ENCODE peak calls at places on chromosomes 4 and X, in six cellular contexts. J is HCT116, O is left ventricle myocardium inferior, R is kidney epithelial cell, C is GM23338, H is H7. X is an unnamed sample.

GRCh38 chrX:139877710-139878414 is 55.0 kb downstream of the ATP11C start:
- DNase-seq in O (no peak), C (no peak), H (no peak), J (no peak), R (no peak), X (peak; percentile 43)

GRCh38 chrX:46961574-46962279 is 49.5 kb downstream of the JADE3 start:
- DNase-seq in R (no peak), O (no peak), C (peak; percentile 5), H (no peak), J (no peak), X (no peak)

GRCh38 chrX:19462879-19463278 is 52.4 kb downstream of the MAP3K15 start:
- DNase-seq in R (no peak), H (no peak), J (no peak), C (no peak), O (no peak), X (no peak)

GRCh38 chr4:14695411-14695810 is 306.9 kb upstream of the CPEB2 start:
- DNase-seq in J (no peak), R (no peak), O (no peak), H (no peak), C (no peak), X (no peak)

GRCh38 chrX:12702509-12703091 is 88.6 kb upstream of the PRPS2 start:
- DNase-seq in R (no peak), H (peak; percentile 16), C (peak; percentile 58), O (no peak), J (peak; percentile 3), X (no peak)

GRCh38 chr4:181701219-181701618 is 542.0 kb upstream of the TENM3 start:
- DNase-seq in C (no peak), O (no peak), R (no peak), J (no peak), H (no peak), X (no peak)

GRCh38 chr4:100103671-100104070 is 86.6 kb downstream of the DDIT4L start:
- DNase-seq in H (no peak), J (no peak), O (no peak), C (no peak), R (no peak), X (no peak)

GRCh38 chr4:173998471-173999144 is 284.9 kb downstream of the FBXO8 start:
- DNase-seq in C (no peak), O (no peak), J (no peak), R (no peak), H (no peak), X (no peak)

GRCh38 chr4:159248383-159249178 is 145.7 kb downstream of the RAPGEF2 start:
- DNase-seq in J (no peak), O (no peak), H (no peak), C (no peak), R (no peak), X (no peak)

GRCh38 chr4:87419578-87420249 is 2.7 kb upstream of the NUDT9 start:
- DNase-seq in C (no peak), O (no peak), J (no peak), H (no peak), R (no peak), X (no peak)

GRCh38 chrX:74902806-74903205 is 22.4 kb downstream of the NEXMIF start:
- DNase-seq in J (no peak), H (no peak), C (peak; percentile 0), O (no peak), R (no peak), X (no peak)

GRCh38 chr4:27366424-27366823 is 505.8 kb downstream of the STIM2 start:
- DNase-seq in C (no peak), H (no peak), J (no peak), R (no peak), O (no peak), X (no peak)

GRCh38 chrX:56564921-56565861 is 1.8 kb downstream of the UBQLN2 start:
- DNase-seq in O (no peak), C (peak; percentile 1), R (no peak), J (no peak), H (peak; percentile 11), X (no peak)

GRCh38 chr4:10157478-10158354 is 41.1 kb upstream of the WDR1 start:
- DNase-seq in R (peak; percentile 28), J (peak; percentile 73), H (peak; percentile 87), C (peak; percentile 89), O (peak; percentile 33), X (peak; percentile 15)

GRCh38 chr4:88870428-88870827 is 172.8 kb upstream of the NAP1L5 start:
- DNase-seq in C (no peak), J (no peak), R (no peak), O (no peak), H (no peak), X (no peak)

GRCh38 chr4:153651041-153651960 is 32.8 kb upstream of the TLR2 start:
- DNase-seq in J (no peak), C (no peak), R (no peak), H (no peak), O (peak; percentile 49), X (no peak)

DNA sequence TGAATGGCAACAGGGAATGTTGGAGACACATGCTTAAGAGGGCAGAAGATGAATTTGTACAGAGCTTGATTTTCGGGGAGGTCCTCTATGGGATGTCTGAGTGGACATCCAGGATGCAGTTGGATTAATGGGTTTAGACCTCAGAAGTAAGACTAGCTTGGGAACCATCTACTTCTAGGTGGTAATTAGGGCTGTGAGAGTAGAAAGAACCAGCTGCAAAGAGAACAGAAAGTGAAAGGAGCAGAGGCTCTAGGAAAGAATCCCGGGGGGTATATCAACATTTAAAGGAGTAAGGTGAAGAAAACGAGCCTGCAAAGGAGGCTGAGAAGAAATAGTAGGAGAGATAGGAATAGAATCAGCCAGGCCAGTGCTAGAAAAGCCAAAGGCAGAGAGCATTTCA is 29.0 kb upstream of the NKRF start:
- DNase-seq in H (no peak), C (no peak), J (no peak), O (no peak), R (no peak), X (no peak)
- H3K36me3 ChIP-seq in H (no peaks in the 10 kb centered on the region), C (no peaks in the 10 kb centered on the region), J (peaks cover 5% of the 10 kb centered on the region), O (peaks cover 9% of the 10 kb centered on the region), R (no peaks in the 10 kb centered on the region), X (no peaks in the 10 kb centered on the region)

GRCh38 chrX:37684918-37685317 is 673 bp upstream of the XK start:
- DNase-seq in J (no peak), C (no peak), R (no peak), O (no peak), H (peak; percentile 16), X (no peak)
- H3K4me3 ChIP-seq in J (peak overlapping the region; percentile 9), C (peak overlapping the region; percentile 47), R (no peak overlapping the region), O (peak overlapping the region; percentile 66), H (no peak overlapping the region), X (peak overlapping the region; percentile 46)

DNA sequence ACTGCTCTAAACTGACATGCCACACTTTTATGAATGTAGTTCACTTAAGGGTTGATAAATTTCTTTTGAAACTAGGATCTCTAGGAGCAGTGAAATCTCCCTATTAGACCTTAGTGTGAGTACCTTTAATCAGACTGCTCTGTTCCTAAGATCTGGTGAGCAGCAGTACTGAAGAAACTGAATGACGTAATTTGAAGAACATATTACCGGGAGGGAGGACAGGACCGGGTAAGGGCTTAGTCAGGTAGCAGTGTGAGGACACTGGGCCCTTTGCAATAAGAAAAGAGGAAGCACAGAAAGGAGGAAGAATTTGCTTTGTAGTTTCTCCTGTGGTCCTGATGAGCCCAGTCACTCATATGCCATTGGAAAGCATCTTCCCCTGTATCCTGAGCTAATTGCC is 255.2 kb downstream of the THOC2 start:
- DNase-seq in O (no peak), C (no peak), R (no peak), J (no peak), H (no peak), X (no peak)
- H3K27me3 ChIP-seq in O (no peaks in the 10 kb centered on the region), C (no peaks in the 10 kb centered on the region), R (no peaks in the 10 kb centered on the region), J (no peaks in the 10 kb centered on the region), H (no peaks in the 10 kb centered on the region), X (no peaks in the 10 kb centered on the region)

GRCh38 chr4:2944091-2944482 is 19.1 kb downstream of the NOP14 start:
- DNase-seq in R (no peak), O (no peak), J (no peak), C (no peak), H (peak; percentile 29), X (no peak)
- H3K36me3 ChIP-seq in R (peaks cover 8% of the 10 kb centered on the region), O (peaks cover 96% of the 10 kb centered on the region), J (peaks cover 67% of the 10 kb centered on the region), C (peaks cover 47% of the 10 kb centered on the region), H (peaks cover 55% of the 10 kb centered on the region), X (peaks cover 46% of the 10 kb centered on the region)

DNA sequence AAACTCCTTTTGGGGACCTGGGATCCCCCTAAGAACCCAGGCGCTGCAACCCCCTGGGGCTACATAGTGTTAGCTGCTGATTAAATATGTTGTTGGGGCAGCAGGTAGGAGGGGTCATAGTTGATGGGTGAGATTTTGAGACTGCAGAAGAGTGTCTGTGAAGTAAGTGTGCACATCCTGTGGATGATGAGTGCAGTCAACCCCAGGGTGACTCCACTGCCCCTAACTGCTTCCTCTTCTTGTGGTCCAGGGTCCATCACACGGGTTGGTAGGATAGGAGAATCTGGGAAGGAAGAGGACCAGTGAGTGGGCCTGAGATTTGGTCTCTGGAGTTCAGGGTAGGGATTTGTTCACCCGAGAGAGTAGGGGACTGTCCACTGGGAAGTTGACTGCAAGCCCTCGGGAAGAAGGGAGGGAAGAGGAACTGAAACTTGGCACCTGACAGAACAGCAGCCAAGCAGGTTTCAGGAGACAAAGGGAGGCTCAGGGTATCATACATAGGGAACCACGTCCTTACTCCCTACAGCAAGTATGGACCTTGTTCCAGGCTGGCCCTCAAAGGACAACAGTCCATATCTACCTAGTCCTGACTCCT is 8.5 kb downstream of the DLG3 start:
- DNase-seq in C (no peak), J (no peak), H (no peak), R (no peak), O (no peak), X (no peak)
- H3K4me3 ChIP-seq in C (peak overlapping the region; percentile 58), J (peak overlapping the region; percentile 51), H (peak overlapping the region; percentile 45), R (no peak overlapping the region), O (peak overlapping the region; percentile 73), X (no peak overlapping the region)

GRCh38 chr4:56743550-56743949 is 62.5 kb upstream of the HOPX start:
- DNase-seq in R (no peak), O (no peak), J (no peak), C (no peak), H (no peak), X (no peak)
- H3K27me3 ChIP-seq in R (no peaks in the 10 kb centered on the region), O (no peaks in the 10 kb centered on the region), J (no peaks in the 10 kb centered on the region), C (no peaks in the 10 kb centered on the region), H (no peaks in the 10 kb centered on the region), X (no peaks in the 10 kb centered on the region)

X was measured in MG63.